ENCODE peak calls at places on chromosomes 6 and 20, in ten cellular contexts. One of them, this sample, is unnamed.

GRCh38 chr6:138420356-138420755 is 16.3 kb downstream of the HEBP2 start:
- DNase-seq in germinal center: no peak
- DNase-seq in GM23338: no peak
- DNase-seq in activated CD4-positive, alpha-beta T cell treated with anti-CD3 and anti-CD28 coated beads for 36 hours: no peak
- DNase-seq in cardiac fibroblast: no peak
- DNase-seq in MCF 10A: no peak
- DNase-seq in mesendoderm: no peak
- DNase-seq in dermis microvascular lymphatic vessel endothelial cell: no peak
- DNase-seq in HFF-Myc: no peak
- DNase-seq in activated B cell treated with CpG ODN at 0.5 μM for 24 hours: no peak
- DNase-seq in this sample: no peak

GRCh38 chr6:158122048-158122447 is 46.0 kb downstream of the SERAC1 start:
- DNase-seq in germinal center: no peak
- DNase-seq in GM23338: no peak
- DNase-seq in activated CD4-positive, alpha-beta T cell treated with anti-CD3 and anti-CD28 coated beads for 36 hours: no peak
- DNase-seq in cardiac fibroblast: no peak
- DNase-seq in MCF 10A: peak
- DNase-seq in mesendoderm: no peak
- DNase-seq in dermis microvascular lymphatic vessel endothelial cell: no peak
- DNase-seq in HFF-Myc: no peak
- DNase-seq in activated B cell treated with CpG ODN at 0.5 μM for 24 hours: no peak
- DNase-seq in this sample: no peak

GRCh38 chr20:37807491-37807890 is 95.4 kb upstream of the VSTM2L start:
- DNase-seq in germinal center: no peak
- DNase-seq in GM23338: no peak
- DNase-seq in activated CD4-positive, alpha-beta T cell treated with anti-CD3 and anti-CD28 coated beads for 36 hours: no peak
- DNase-seq in cardiac fibroblast: no peak
- DNase-seq in MCF 10A: no peak
- DNase-seq in mesendoderm: no peak
- DNase-seq in dermis microvascular lymphatic vessel endothelial cell: no peak
- DNase-seq in HFF-Myc: no peak
- DNase-seq in activated B cell treated with CpG ODN at 0.5 μM for 24 hours: no peak
- DNase-seq in this sample: no peak

GRCh38 chr20:57269148-57269984 is 2.9 kb upstream of the BMP7 start:
- DNase-seq in germinal center: no peak
- DNase-seq in GM23338: peak
- DNase-seq in activated CD4-positive, alpha-beta T cell treated with anti-CD3 and anti-CD28 coated beads for 36 hours: no peak
- DNase-seq in cardiac fibroblast: no peak
- DNase-seq in MCF 10A: no peak
- DNase-seq in mesendoderm: no peak
- DNase-seq in dermis microvascular lymphatic vessel endothelial cell: no peak
- DNase-seq in HFF-Myc: no peak
- DNase-seq in activated B cell treated with CpG ODN at 0.5 μM for 24 hours: no peak
- DNase-seq in this sample: no peak

GRCh38 chr6:88135578-88136114 is 30.5 kb downstream of the CNR1 start:
- DNase-seq in germinal center: peak
- DNase-seq in GM23338: no peak
- DNase-seq in activated CD4-positive, alpha-beta T cell treated with anti-CD3 and anti-CD28 coated beads for 36 hours: no peak
- DNase-seq in cardiac fibroblast: no peak
- DNase-seq in MCF 10A: no peak
- DNase-seq in mesendoderm: no peak
- DNase-seq in dermis microvascular lymphatic vessel endothelial cell: no peak
- DNase-seq in HFF-Myc: no peak
- DNase-seq in activated B cell treated with CpG ODN at 0.5 μM for 24 hours: no peak
- DNase-seq in this sample: no peak

GRCh38 chr6:158041370-158041769 is 59.7 kb downstream of the SYNJ2 start:
- DNase-seq in germinal center: no peak
- DNase-seq in GM23338: no peak
- DNase-seq in activated CD4-positive, alpha-beta T cell treated with anti-CD3 and anti-CD28 coated beads for 36 hours: no peak
- DNase-seq in cardiac fibroblast: no peak
- DNase-seq in MCF 10A: no peak
- DNase-seq in mesendoderm: no peak
- DNase-seq in dermis microvascular lymphatic vessel endothelial cell: no peak
- DNase-seq in HFF-Myc: no peak
- DNase-seq in activated B cell treated with CpG ODN at 0.5 μM for 24 hours: no peak
- DNase-seq in this sample: no peak

GRCh38 chr6:155201461-155202226 is 62.2 kb upstream of the CLDN20 start:
- DNase-seq in germinal center: no peak
- DNase-seq in GM23338: no peak
- DNase-seq in activated CD4-positive, alpha-beta T cell treated with anti-CD3 and anti-CD28 coated beads for 36 hours: no peak
- DNase-seq in cardiac fibroblast: peak
- DNase-seq in MCF 10A: peak
- DNase-seq in mesendoderm: no peak
- DNase-seq in dermis microvascular lymphatic vessel endothelial cell: peak
- DNase-seq in HFF-Myc: peak
- DNase-seq in activated B cell treated with CpG ODN at 0.5 μM for 24 hours: no peak
- DNase-seq in this sample: no peak

GRCh38 chr6:23180504-23181293 is 611.3 kb downstream of the HDGFL1 start:
- DNase-seq in germinal center: no peak
- DNase-seq in GM23338: peak
- DNase-seq in activated CD4-positive, alpha-beta T cell treated with anti-CD3 and anti-CD28 coated beads for 36 hours: no peak
- DNase-seq in cardiac fibroblast: peak
- DNase-seq in MCF 10A: peak
- DNase-seq in mesendoderm: peak
- DNase-seq in dermis microvascular lymphatic vessel endothelial cell: peak
- DNase-seq in HFF-Myc: peak
- DNase-seq in activated B cell treated with CpG ODN at 0.5 μM for 24 hours: no peak
- DNase-seq in this sample: peak

GRCh38 chr6:75431379-75431778 is 62.2 kb downstream of the FILIP1 start:
- DNase-seq in germinal center: no peak
- DNase-seq in GM23338: no peak
- DNase-seq in activated CD4-positive, alpha-beta T cell treated with anti-CD3 and anti-CD28 coated beads for 36 hours: no peak
- DNase-seq in cardiac fibroblast: peak
- DNase-seq in MCF 10A: no peak
- DNase-seq in mesendoderm: no peak
- DNase-seq in dermis microvascular lymphatic vessel endothelial cell: no peak
- DNase-seq in HFF-Myc: no peak
- DNase-seq in activated B cell treated with CpG ODN at 0.5 μM for 24 hours: no peak
- DNase-seq in this sample: no peak

GRCh38 chr20:14845199-14846160 is 508.1 kb upstream of the FLRT3 start:
- DNase-seq in germinal center: no peak
- DNase-seq in GM23338: no peak
- DNase-seq in activated CD4-positive, alpha-beta T cell treated with anti-CD3 and anti-CD28 coated beads for 36 hours: no peak
- DNase-seq in cardiac fibroblast: no peak
- DNase-seq in MCF 10A: peak
- DNase-seq in mesendoderm: no peak
- DNase-seq in dermis microvascular lymphatic vessel endothelial cell: no peak
- DNase-seq in HFF-Myc: no peak
- DNase-seq in activated B cell treated with CpG ODN at 0.5 μM for 24 hours: no peak
- DNase-seq in this sample: no peak

GRCh38 chr6:142304241-142304640 is 2.4 kb downstream of the ADGRG6 start:
- DNase-seq in germinal center: no peak
- DNase-seq in GM23338: no peak
- DNase-seq in activated CD4-positive, alpha-beta T cell treated with anti-CD3 and anti-CD28 coated beads for 36 hours: no peak
- DNase-seq in cardiac fibroblast: no peak
- DNase-seq in MCF 10A: no peak
- DNase-seq in mesendoderm: no peak
- DNase-seq in dermis microvascular lymphatic vessel endothelial cell: no peak
- DNase-seq in HFF-Myc: no peak
- DNase-seq in activated B cell treated with CpG ODN at 0.5 μM for 24 hours: no peak
- DNase-seq in this sample: no peak

GRCh38 chr6:169940554-169941290 is 189.3 kb downstream of the ERMARD start:
- DNase-seq in germinal center: no peak
- DNase-seq in GM23338: no peak
- DNase-seq in activated CD4-positive, alpha-beta T cell treated with anti-CD3 and anti-CD28 coated beads for 36 hours: no peak
- DNase-seq in cardiac fibroblast: no peak
- DNase-seq in MCF 10A: no peak
- DNase-seq in mesendoderm: no peak
- DNase-seq in dermis microvascular lymphatic vessel endothelial cell: no peak
- DNase-seq in HFF-Myc: no peak
- DNase-seq in activated B cell treated with CpG ODN at 0.5 μM for 24 hours: no peak
- DNase-seq in this sample: no peak

GRCh38 chr6:157976345-157977175 is 5.1 kb upstream of the SYNJ2 start:
- DNase-seq in germinal center: no peak
- DNase-seq in GM23338: no peak
- DNase-seq in activated CD4-positive, alpha-beta T cell treated with anti-CD3 and anti-CD28 coated beads for 36 hours: no peak
- DNase-seq in cardiac fibroblast: no peak
- DNase-seq in MCF 10A: no peak
- DNase-seq in mesendoderm: no peak
- DNase-seq in dermis microvascular lymphatic vessel endothelial cell: no peak
- DNase-seq in HFF-Myc: no peak
- DNase-seq in activated B cell treated with CpG ODN at 0.5 μM for 24 hours: no peak
- DNase-seq in this sample: no peak

GRCh38 chr20:59145926-59146800 is 17.5 kb upstream of the ZNF831 start:
- DNase-seq in germinal center: peak
- DNase-seq in GM23338: no peak
- DNase-seq in activated CD4-positive, alpha-beta T cell treated with anti-CD3 and anti-CD28 coated beads for 36 hours: peak
- DNase-seq in cardiac fibroblast: no peak
- DNase-seq in MCF 10A: no peak
- DNase-seq in mesendoderm: no peak
- DNase-seq in dermis microvascular lymphatic vessel endothelial cell: no peak
- DNase-seq in HFF-Myc: no peak
- DNase-seq in activated B cell treated with CpG ODN at 0.5 μM for 24 hours: no peak
- DNase-seq in this sample: no peak

GRCh38 chr6:116611020-116611419 is 5.3 kb upstream of the RSPH4A start:
- DNase-seq in germinal center: no peak
- DNase-seq in GM23338: peak
- DNase-seq in activated CD4-positive, alpha-beta T cell treated with anti-CD3 and anti-CD28 coated beads for 36 hours: no peak
- DNase-seq in cardiac fibroblast: no peak
- DNase-seq in MCF 10A: no peak
- DNase-seq in mesendoderm: no peak
- DNase-seq in dermis microvascular lymphatic vessel endothelial cell: no peak
- DNase-seq in HFF-Myc: no peak
- DNase-seq in activated B cell treated with CpG ODN at 0.5 μM for 24 hours: no peak
- DNase-seq in this sample: no peak

This sample was measured in NCI-H446.